ENCODE peak calls at places on chromosomes 11 and 22, in five cellular contexts. U, B, J, T and C are unnamed samples.

GRCh38 chr22:32801436-32802290 is at the start of gene TIMP3:
- DNase-seq in B (peak), U (peak), J (peak), T (peak), C (peak)

GRCh38 chr11:61972112-61972795 is 4.8 kb upstream of the FTH1 start:
- DNase-seq in T (peak), J (no peak), U (no peak), B (no peak), C (no peak)

GRCh38 chr11:130300567-130300966 is 14.2 kb downstream of the ZBTB44 start:
- DNase-seq in T (no peak), J (no peak), B (no peak), U (no peak), C (no peak)

GRCh38 chr11:125111341-125112234 is at the start of gene TMEM218:
- DNase-seq in J (peak), U (peak), B (peak), T (peak), C (peak)

GRCh38 chr11:87473174-87473573 is 435.4 kb downstream of the TMEM135 start:
- DNase-seq in B (no peak), U (no peak), J (no peak), T (no peak), C (no peak)

GRCh38 chr22:50498322-50498861 is 9.1 kb downstream of the LMF2 start:
- DNase-seq in J (peak), B (peak), T (peak), U (no peak), C (no peak)

GRCh38 chr11:11972148-11972547 is 36.3 kb downstream of the DKK3 start:
- DNase-seq in B (no peak), T (no peak), J (peak), U (no peak), C (no peak)

GRCh38 chr11:116037851-116038250 is 533.6 kb upstream of the CADM1 start:
- DNase-seq in U (no peak), J (no peak), T (no peak), B (peak), C (no peak)

GRCh38 chr11:61270354-61271070 is 24.6 kb downstream of the VWCE start:
- DNase-seq in T (no peak), U (no peak), B (no peak), J (no peak), C (no peak)

GRCh38 chr11:73048446-73048845 is 93.7 kb downstream of the FCHSD2 start:
- DNase-seq in B (no peak), U (no peak), T (no peak), J (no peak), C (no peak)
- H3K4me3 ChIP-seq in B (no peak), U (no peak), T (no peak), J (no peak), C (no peak)

GRCh38 chr11:37110383-37110782 is 512.3 kb upstream of the RAG2 start:
- DNase-seq in B (no peak), J (no peak), U (no peak), T (no peak), C (no peak)

GRCh38 chr11:37107415-37107814 is 509.4 kb upstream of the RAG2 start:
- DNase-seq in U (no peak), B (no peak), T (no peak), J (no peak), C (no peak)

GRCh38 chr11:37109205-37109585 is 511.2 kb upstream of the RAG2 start:
- DNase-seq in U (no peak), B (no peak), T (no peak), J (no peak), C (no peak)

GRCh38 chr11:37105456-37105855 is 507.4 kb upstream of the RAG2 start:
- DNase-seq in T (no peak), B (no peak), U (no peak), J (no peak), C (no peak)

GRCh38 chr11:37108436-37109204 is 510.6 kb upstream of the RAG2 start:
- DNase-seq in B (no peak), U (no peak), J (no peak), T (no peak), C (no peak)
- H3K27ac ChIP-seq in B (no peak), U (no peak), J (no peak), T (no peak), C (no peak)

GRCh38 chr11:65314501-65315203 is at the start of gene CDC42EP2:
- DNase-seq in J (peak), U (peak), T (peak), B (peak), C (peak)
- TF ChIP-seq POLR2AphosphoS5 in J (no peak), U (peak), T (peak), B (peak), C (peak)

DNA sequence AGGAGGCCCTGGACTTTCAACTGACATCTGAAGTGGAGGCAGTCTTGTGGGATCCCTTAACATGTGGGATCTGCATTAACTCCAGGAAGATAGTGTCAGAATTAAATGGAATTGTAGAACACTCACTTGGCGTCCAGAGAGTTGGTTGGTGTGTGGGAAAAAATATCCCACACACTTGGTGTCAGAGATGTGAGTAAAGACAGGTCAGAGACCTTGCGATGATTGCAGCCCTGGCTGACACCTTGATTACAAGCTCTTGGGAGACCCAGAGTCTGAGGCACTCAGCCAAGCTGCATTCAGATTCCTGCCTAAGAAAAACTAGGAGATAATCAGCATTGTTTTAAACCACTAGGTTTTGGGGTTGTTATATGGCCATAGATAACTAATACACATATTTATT is 7.2 kb upstream of the TPCN2 start:
- DNase-seq in B (no peak), T (no peak), J (no peak), U (no peak), C (no peak)
- H3K4me3 ChIP-seq in B (no peak), T (no peak), J (no peak), U (no peak), C (no peak)

DNA sequence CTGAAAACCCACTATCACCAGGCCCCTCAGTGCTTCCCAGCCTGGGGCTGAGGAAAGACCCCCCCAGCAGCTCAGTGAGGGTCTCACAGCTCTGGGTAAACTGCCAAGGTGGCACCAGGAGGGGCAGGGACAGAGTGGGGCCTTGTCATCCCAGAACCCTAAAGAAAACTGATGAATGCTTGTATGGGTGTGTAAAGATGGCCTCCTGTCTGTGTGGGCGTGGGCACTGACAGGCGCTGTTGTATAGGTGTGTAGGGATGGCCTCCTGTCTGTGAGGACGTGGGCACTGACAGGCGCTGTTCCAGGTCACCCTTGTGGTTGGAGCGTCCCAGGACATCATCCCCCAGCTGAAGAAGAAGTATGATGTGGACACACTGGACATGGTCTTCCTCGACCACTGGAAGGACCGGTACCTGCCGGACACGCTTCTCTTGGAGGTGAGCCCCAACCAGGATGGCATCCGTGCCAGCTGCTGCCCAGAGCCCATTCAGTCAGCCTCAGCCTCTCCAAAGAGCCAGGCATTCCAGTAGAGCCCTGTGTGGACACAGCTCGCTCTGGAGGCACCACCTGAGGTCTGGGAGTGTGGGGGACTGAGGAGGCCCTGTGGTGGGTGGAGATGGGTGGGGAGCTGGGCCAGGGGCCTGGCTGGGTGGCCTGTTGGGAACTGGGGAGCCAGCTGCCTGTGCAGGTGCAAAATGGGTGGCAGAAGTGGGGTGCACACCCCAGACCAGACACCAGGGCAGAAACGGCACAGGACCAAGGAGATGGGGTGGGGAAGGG is 22.4 kb upstream of the TXNRD2 start:
- DNase-seq in B (no peak), T (no peak), J (no peak), U (no peak), C (no peak)
- H3K27ac ChIP-seq in B (no peak), T (no peak), J (peak), U (no peak), C (no peak)

GRCh38 chr22:43925433-43926348 is 2.1 kb downstream of the PNPLA3 start:
- DNase-seq in B (no peak), T (peak), U (no peak), J (no peak), C (no peak)
- TF ChIP-seq POLR2AphosphoS5 in B (no peak), T (no peak), U (no peak), J (no peak), C (no peak)

GRCh38 chr11:101456812-101457211 is 127.0 kb downstream of the TRPC6 start:
- DNase-seq in B (no peak), J (no peak), T (no peak), U (no peak), C (no peak)
- H3K4me3 ChIP-seq in B (no peak), J (no peak), T (no peak), U (no peak), C (no peak)